ENCODE peak calls at places on chromosomes 3 and 15, in eight cellular contexts. One of them, this sample, is unnamed.

GRCh38 chr3:62882676-62883228 is 7.5 kb upstream of the CADPS start:
- DNase-seq in heart left ventricle: no peak
- DNase-seq in MM.1S: no peak
- DNase-seq in CD4-positive, alpha-beta T cell: no peak
- DNase-seq in transverse colon: no peak
- DNase-seq in neuronal stem cell: no peak
- DNase-seq in WERI-Rb-1: no peak
- DNase-seq in mesenchymal stem cell: no peak
- DNase-seq in this sample: no peak

GRCh38 chr3:133745981-133746721 is at the start of gene TF:
- DNase-seq in heart left ventricle: no peak
- DNase-seq in MM.1S: no peak
- DNase-seq in CD4-positive, alpha-beta T cell: no peak
- DNase-seq in transverse colon: no peak
- DNase-seq in neuronal stem cell: no peak
- DNase-seq in WERI-Rb-1: no peak
- DNase-seq in mesenchymal stem cell: no peak
- DNase-seq in this sample: no peak

GRCh38 chr15:22979069-22979698 is 984 bp downstream of the CYFIP1 start:
- DNase-seq in heart left ventricle: peak; percentile 58
- DNase-seq in MM.1S: peak; percentile 70
- DNase-seq in CD4-positive, alpha-beta T cell: no peak
- DNase-seq in transverse colon: peak; percentile 80
- DNase-seq in neuronal stem cell: peak; percentile 38
- DNase-seq in WERI-Rb-1: peak; percentile 29
- DNase-seq in mesenchymal stem cell: peak; percentile 60
- DNase-seq in this sample: peak; percentile 78

GRCh38 chr15:34223904-34224596 is 766 bp upstream of the EMC4 start:
- DNase-seq in heart left ventricle: no peak
- DNase-seq in MM.1S: peak; percentile 31
- DNase-seq in CD4-positive, alpha-beta T cell: no peak
- DNase-seq in transverse colon: peak; percentile 9
- DNase-seq in neuronal stem cell: no peak
- DNase-seq in WERI-Rb-1: peak; percentile 17
- DNase-seq in mesenchymal stem cell: no peak
- DNase-seq in this sample: peak; percentile 30

GRCh38 chr15:99961011-99961441 is 227.8 kb upstream of the LYSMD4 start:
- DNase-seq in heart left ventricle: peak; percentile 42
- DNase-seq in MM.1S: no peak
- DNase-seq in CD4-positive, alpha-beta T cell: no peak
- DNase-seq in transverse colon: no peak
- DNase-seq in neuronal stem cell: no peak
- DNase-seq in WERI-Rb-1: no peak
- DNase-seq in mesenchymal stem cell: peak; percentile 45
- DNase-seq in this sample: no peak

GRCh38 chr3:127520993-127521392 is 69.5 kb downstream of the TPRA1 start:
- DNase-seq in heart left ventricle: no peak
- DNase-seq in MM.1S: no peak
- DNase-seq in CD4-positive, alpha-beta T cell: no peak
- DNase-seq in transverse colon: no peak
- DNase-seq in neuronal stem cell: no peak
- DNase-seq in WERI-Rb-1: no peak
- DNase-seq in mesenchymal stem cell: no peak
- DNase-seq in this sample: no peak

GRCh38 chr3:123605789-123606234 is 21.0 kb upstream of the HACD2 start:
- DNase-seq in heart left ventricle: no peak
- DNase-seq in MM.1S: no peak
- DNase-seq in CD4-positive, alpha-beta T cell: no peak
- DNase-seq in transverse colon: no peak
- DNase-seq in neuronal stem cell: no peak
- DNase-seq in WERI-Rb-1: no peak
- DNase-seq in mesenchymal stem cell: peak; percentile 32
- DNase-seq in this sample: no peak

GRCh38 chr15:101448336-101448735 is 41.2 kb downstream of the PCSK6 start:
- DNase-seq in heart left ventricle: no peak
- DNase-seq in MM.1S: no peak
- DNase-seq in CD4-positive, alpha-beta T cell: no peak
- DNase-seq in transverse colon: no peak
- DNase-seq in neuronal stem cell: no peak
- DNase-seq in WERI-Rb-1: no peak
- DNase-seq in mesenchymal stem cell: no peak
- DNase-seq in this sample: no peak

GRCh38 chr3:88460369-88460768 is 310.6 kb downstream of the C3orf38 start:
- DNase-seq in heart left ventricle: no peak
- DNase-seq in MM.1S: no peak
- DNase-seq in CD4-positive, alpha-beta T cell: no peak
- DNase-seq in transverse colon: no peak
- DNase-seq in neuronal stem cell: no peak
- DNase-seq in WERI-Rb-1: no peak
- DNase-seq in mesenchymal stem cell: no peak
- DNase-seq in this sample: no peak

GRCh38 chr3:47323431-47324277 is 40.9 kb downstream of the KLHL18 start:
- DNase-seq in heart left ventricle: no peak
- DNase-seq in MM.1S: no peak
- DNase-seq in CD4-positive, alpha-beta T cell: no peak
- DNase-seq in transverse colon: no peak
- DNase-seq in neuronal stem cell: no peak
- DNase-seq in WERI-Rb-1: no peak
- DNase-seq in mesenchymal stem cell: no peak
- DNase-seq in this sample: no peak

GRCh38 chr15:21261965-21262850 is 178.1 kb downstream of the POTEB3 start:
- DNase-seq in heart left ventricle: no peak
- DNase-seq in MM.1S: peak; percentile 4
- DNase-seq in CD4-positive, alpha-beta T cell: no peak
- DNase-seq in transverse colon: no peak
- DNase-seq in neuronal stem cell: no peak
- DNase-seq in WERI-Rb-1: no peak
- DNase-seq in mesenchymal stem cell: no peak
- DNase-seq in this sample: peak; percentile 2

GRCh38 chr15:62849316-62850129 is 193.0 kb upstream of the TPM1 start:
- DNase-seq in heart left ventricle: no peak
- DNase-seq in MM.1S: no peak
- DNase-seq in CD4-positive, alpha-beta T cell: no peak
- DNase-seq in transverse colon: no peak
- DNase-seq in neuronal stem cell: no peak
- DNase-seq in WERI-Rb-1: no peak
- DNase-seq in mesenchymal stem cell: peak; percentile 7
- DNase-seq in this sample: no peak

GRCh38 chr15:99187886-99188285 is 61.5 kb downstream of the TTC23 start:
- DNase-seq in heart left ventricle: no peak
- DNase-seq in MM.1S: no peak
- DNase-seq in CD4-positive, alpha-beta T cell: no peak
- DNase-seq in transverse colon: no peak
- DNase-seq in neuronal stem cell: no peak
- DNase-seq in WERI-Rb-1: no peak
- DNase-seq in mesenchymal stem cell: no peak
- DNase-seq in this sample: no peak

GRCh38 chr15:58357529-58358476 is 74.0 kb upstream of the LIPC start:
- DNase-seq in heart left ventricle: no peak
- DNase-seq in MM.1S: no peak
- DNase-seq in CD4-positive, alpha-beta T cell: no peak
- DNase-seq in transverse colon: no peak
- DNase-seq in neuronal stem cell: no peak
- DNase-seq in WERI-Rb-1: no peak
- DNase-seq in mesenchymal stem cell: peak; percentile 74
- DNase-seq in this sample: no peak

GRCh38 chr15:80059786-80060489 is 462 bp downstream of the ZFAND6 start:
- DNase-seq in heart left ventricle: peak; percentile 83
- DNase-seq in MM.1S: peak; percentile 71
- DNase-seq in CD4-positive, alpha-beta T cell: no peak
- DNase-seq in transverse colon: peak; percentile 48
- DNase-seq in neuronal stem cell: peak; percentile 72
- DNase-seq in WERI-Rb-1: peak; percentile 53
- DNase-seq in mesenchymal stem cell: peak; percentile 47
- DNase-seq in this sample: peak; percentile 80

GRCh38 chr3:55692958-55693558 is 206.0 kb upstream of the WNT5A start:
- DNase-seq in heart left ventricle: no peak
- DNase-seq in MM.1S: no peak
- DNase-seq in CD4-positive, alpha-beta T cell: no peak
- DNase-seq in transverse colon: no peak
- DNase-seq in neuronal stem cell: no peak
- DNase-seq in WERI-Rb-1: no peak
- DNase-seq in mesenchymal stem cell: peak; percentile 66
- DNase-seq in this sample: no peak

GRCh38 chr15:85118173-85118572 is 136.5 kb downstream of the PDE8A start:
- DNase-seq in heart left ventricle: no peak
- DNase-seq in MM.1S: no peak
- DNase-seq in CD4-positive, alpha-beta T cell: no peak
- DNase-seq in transverse colon: no peak
- DNase-seq in neuronal stem cell: no peak
- DNase-seq in WERI-Rb-1: no peak
- DNase-seq in mesenchymal stem cell: no peak
- DNase-seq in this sample: no peak

GRCh38 chr3:17456036-17456435 is 286.4 kb downstream of the TBC1D5 start:
- DNase-seq in heart left ventricle: no peak
- DNase-seq in MM.1S: no peak
- DNase-seq in CD4-positive, alpha-beta T cell: no peak
- DNase-seq in transverse colon: no peak
- DNase-seq in neuronal stem cell: no peak
- DNase-seq in WERI-Rb-1: no peak
- DNase-seq in mesenchymal stem cell: no peak
- DNase-seq in this sample: no peak

GRCh38 chr3:119035014-119035346 is 334 bp upstream of the IGSF11 start:
- DNase-seq in heart left ventricle: no peak
- DNase-seq in MM.1S: no peak
- DNase-seq in CD4-positive, alpha-beta T cell: no peak
- DNase-seq in transverse colon: no peak
- DNase-seq in neuronal stem cell: no peak
- DNase-seq in WERI-Rb-1: no peak
- DNase-seq in mesenchymal stem cell: peak; percentile 1
- DNase-seq in this sample: no peak

GRCh38 chr15:90686435-90687218 is 30.5 kb upstream of the BLM start:
- DNase-seq in heart left ventricle: no peak
- DNase-seq in MM.1S: no peak
- DNase-seq in CD4-positive, alpha-beta T cell: no peak
- DNase-seq in transverse colon: no peak
- DNase-seq in neuronal stem cell: no peak
- DNase-seq in WERI-Rb-1: no peak
- DNase-seq in mesenchymal stem cell: no peak
- DNase-seq in this sample: no peak

GRCh38 chr15:64991536-64992135 is 1.9 kb upstream of the SPG21 start:
- DNase-seq in heart left ventricle: peak; percentile 41
- DNase-seq in MM.1S: no peak
- DNase-seq in CD4-positive, alpha-beta T cell: no peak
- DNase-seq in transverse colon: no peak
- DNase-seq in neuronal stem cell: no peak
- DNase-seq in WERI-Rb-1: no peak
- DNase-seq in mesenchymal stem cell: peak; percentile 41
- DNase-seq in this sample: peak; percentile 58

DNA sequence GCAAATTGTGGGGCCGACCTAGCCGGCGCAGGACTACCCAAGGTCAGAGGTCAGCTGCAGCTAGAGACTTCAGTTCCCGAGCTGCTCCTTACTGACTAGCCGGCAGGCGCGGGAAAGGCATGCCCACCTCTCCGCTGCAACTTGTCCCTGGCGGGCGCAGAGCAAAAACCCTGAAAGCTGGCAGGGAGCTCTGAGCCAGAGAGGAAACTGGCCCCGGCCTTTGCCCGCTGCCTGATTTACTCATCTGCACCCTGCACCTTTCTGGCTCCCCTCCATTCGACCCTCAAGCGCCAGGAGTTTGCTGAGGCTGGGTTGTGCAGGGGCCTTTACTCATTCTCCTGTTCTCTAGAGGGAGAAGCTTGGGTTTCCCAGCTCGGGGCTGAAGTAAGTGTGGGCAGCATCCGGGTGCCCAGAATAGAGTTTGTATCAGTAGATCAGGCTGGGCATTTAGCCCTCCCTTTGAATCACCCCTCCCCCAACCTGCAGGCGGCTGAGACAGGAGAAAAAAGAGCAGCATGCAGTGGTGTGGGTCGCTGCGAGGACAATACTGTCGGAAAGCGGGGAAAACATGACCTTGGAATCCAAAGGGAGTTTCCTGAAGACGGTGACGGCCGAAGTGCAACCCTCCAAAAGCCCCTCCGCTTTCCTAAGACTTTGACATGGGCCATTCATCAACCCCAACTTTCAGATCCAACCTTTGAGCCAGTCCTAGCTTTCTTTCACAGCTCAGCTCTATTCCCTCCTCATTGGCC is 1.4 kb downstream of the ZIC4 start:
- DNase-seq in heart left ventricle: no peak
- DNase-seq in MM.1S: no peak
- DNase-seq in CD4-positive, alpha-beta T cell: no peak
- DNase-seq in transverse colon: no peak
- DNase-seq in neuronal stem cell: no peak
- DNase-seq in WERI-Rb-1: no peak
- DNase-seq in mesenchymal stem cell: no peak
- DNase-seq in this sample: no peak
- H3K27me3 ChIP-seq in heart left ventricle: peaks cover 100% of the 10 kb centered on the region
- H3K27me3 ChIP-seq in MM.1S: no peaks in the 10 kb centered on the region
- H3K27me3 ChIP-seq in CD4-positive, alpha-beta T cell: peaks cover 93% of the 10 kb centered on the region
- H3K27me3 ChIP-seq in transverse colon: peaks cover 100% of the 10 kb centered on the region
- H3K27me3 ChIP-seq in neuronal stem cell: peaks cover 61% of the 10 kb centered on the region
- H3K27me3 ChIP-seq in WERI-Rb-1: no peaks in the 10 kb centered on the region
- H3K27me3 ChIP-seq in mesenchymal stem cell: peaks cover 100% of the 10 kb centered on the region
- H3K27me3 ChIP-seq in this sample: no peaks in the 10 kb centered on the region

DNA sequence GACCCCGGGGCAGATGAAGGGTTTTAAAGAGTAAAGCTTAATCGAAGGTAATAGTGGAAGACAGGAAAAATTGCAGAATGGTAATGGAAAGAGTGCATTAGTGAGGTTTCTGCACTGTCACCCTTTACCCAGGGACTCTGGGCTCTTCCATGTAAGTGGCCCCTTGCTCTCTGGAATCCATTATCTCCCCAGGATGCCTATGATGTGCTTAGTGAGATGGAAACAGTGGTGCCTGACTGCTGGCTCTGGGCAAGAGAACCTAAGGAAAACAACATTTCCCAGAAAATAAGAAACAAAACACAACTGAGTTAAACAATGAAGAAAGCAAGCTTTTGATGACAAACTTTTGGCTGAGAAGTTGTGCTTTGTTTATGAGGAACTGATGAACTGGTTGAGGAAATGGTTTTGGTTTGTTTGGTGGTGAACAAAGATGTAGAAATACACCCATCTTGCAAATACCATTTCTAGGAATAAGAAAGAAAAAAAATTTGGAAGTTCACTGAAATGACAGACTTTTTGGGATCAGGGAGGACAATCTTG is 119.9 kb upstream of the RASGRP1 start:
- DNase-seq in heart left ventricle: no peak
- DNase-seq in MM.1S: no peak
- DNase-seq in CD4-positive, alpha-beta T cell: no peak
- DNase-seq in transverse colon: no peak
- DNase-seq in neuronal stem cell: no peak
- DNase-seq in WERI-Rb-1: no peak
- DNase-seq in mesenchymal stem cell: no peak
- DNase-seq in this sample: no peak
- H3K27me3 ChIP-seq in heart left ventricle: no peaks in the 10 kb centered on the region
- H3K27me3 ChIP-seq in MM.1S: no peaks in the 10 kb centered on the region
- H3K27me3 ChIP-seq in CD4-positive, alpha-beta T cell: no peaks in the 10 kb centered on the region
- H3K27me3 ChIP-seq in transverse colon: no peaks in the 10 kb centered on the region
- H3K27me3 ChIP-seq in neuronal stem cell: no peaks in the 10 kb centered on the region
- H3K27me3 ChIP-seq in WERI-Rb-1: peaks cover 42% of the 10 kb centered on the region
- H3K27me3 ChIP-seq in mesenchymal stem cell: peaks cover 5% of the 10 kb centered on the region
- H3K27me3 ChIP-seq in this sample: no peaks in the 10 kb centered on the region

GRCh38 chr3:38026856-38027255 is 2.6 kb downstream of the PLCD1 start:
- DNase-seq in heart left ventricle: no peak
- DNase-seq in MM.1S: no peak
- DNase-seq in CD4-positive, alpha-beta T cell: no peak
- DNase-seq in transverse colon: no peak
- DNase-seq in neuronal stem cell: no peak
- DNase-seq in WERI-Rb-1: no peak
- DNase-seq in mesenchymal stem cell: no peak
- DNase-seq in this sample: no peak
- H3K27me3 ChIP-seq in heart left ventricle: no peaks in the 10 kb centered on the region
- H3K27me3 ChIP-seq in MM.1S: peaks cover 5% of the 10 kb centered on the region
- H3K27me3 ChIP-seq in CD4-positive, alpha-beta T cell: peaks cover 1% of the 10 kb centered on the region
- H3K27me3 ChIP-seq in transverse colon: peaks cover 8% of the 10 kb centered on the region
- H3K27me3 ChIP-seq in neuronal stem cell: peaks cover 16% of the 10 kb centered on the region
- H3K27me3 ChIP-seq in WERI-Rb-1: peaks cover 20% of the 10 kb centered on the region
- H3K27me3 ChIP-seq in mesenchymal stem cell: no peaks in the 10 kb centered on the region
- H3K27me3 ChIP-seq in this sample: no peaks in the 10 kb centered on the region

GRCh38 chr15:40722934-40723333 is 28.0 kb downstream of the RAD51 start:
- DNase-seq in heart left ventricle: no peak
- DNase-seq in MM.1S: no peak
- DNase-seq in CD4-positive, alpha-beta T cell: no peak
- DNase-seq in transverse colon: no peak
- DNase-seq in neuronal stem cell: no peak
- DNase-seq in WERI-Rb-1: no peak
- DNase-seq in mesenchymal stem cell: peak; percentile 12
- DNase-seq in this sample: no peak
- H3K27me3 ChIP-seq in heart left ventricle: no peaks in the 10 kb centered on the region
- H3K27me3 ChIP-seq in MM.1S: no peaks in the 10 kb centered on the region
- H3K27me3 ChIP-seq in CD4-positive, alpha-beta T cell: no peaks in the 10 kb centered on the region
- H3K27me3 ChIP-seq in transverse colon: no peaks in the 10 kb centered on the region
- H3K27me3 ChIP-seq in neuronal stem cell: no peaks in the 10 kb centered on the region
- H3K27me3 ChIP-seq in WERI-Rb-1: no peaks in the 10 kb centered on the region
- H3K27me3 ChIP-seq in mesenchymal stem cell: no peaks in the 10 kb centered on the region
- H3K27me3 ChIP-seq in this sample: no peaks in the 10 kb centered on the region

This sample was measured in HAP-1.